ENCODE peak calls at places on chromosomes 2 and 18, in nine cellular contexts. R, M, K, Q, H, I, U, V and S are unnamed samples.

GRCh38 chr2:45316576-45317338 is 294.3 kb downstream of the SRBD1 start:
- DNase-seq in K (no peak), U (no peak), Q (no peak), V (no peak), H (no peak), M (no peak), R (no peak), I (no peak), S (no peak)

GRCh38 chr2:37585982-37586621 is 85.3 kb downstream of the CDC42EP3 start:
- DNase-seq in I (peak), U (no peak), K (peak), R (no peak), Q (no peak), V (peak), M (peak), H (no peak), S (no peak)

GRCh38 chr2:187862715-187863114 is 308.5 kb upstream of the TFPI start:
- DNase-seq in R (no peak), K (no peak), Q (no peak), I (no peak), U (no peak), V (no peak), M (no peak), H (no peak), S (no peak)

GRCh38 chr18:33231474-33232317 is 208.8 kb downstream of the CCDC178 start:
- DNase-seq in Q (peak), H (peak), V (peak), U (peak), K (peak), I (peak), M (peak), R (peak), S (peak)

GRCh38 chr2:102114290-102114721 is 28.2 kb upstream of the IL1R1 start:
- DNase-seq in R (no peak), H (no peak), I (peak), K (no peak), Q (no peak), M (no peak), U (no peak), V (no peak), S (no peak)

GRCh38 chr18:11047156-11047555 is 102.2 kb downstream of the PIEZO2 start:
- DNase-seq in Q (no peak), M (no peak), I (peak), V (no peak), R (no peak), K (no peak), U (no peak), H (no peak), S (no peak)

GRCh38 chr2:229300814-229301213 is 29.7 kb upstream of the PID1 start:
- DNase-seq in I (no peak), K (no peak), Q (no peak), H (no peak), M (no peak), R (no peak), V (no peak), U (no peak), S (no peak)

GRCh38 chr2:29951561-29951960 is 30.2 kb upstream of the ALK start:
- DNase-seq in M (no peak), I (no peak), V (no peak), R (no peak), U (no peak), Q (no peak), K (no peak), H (no peak), S (no peak)

GRCh38 chr2:39119732-39120520 is 925 bp downstream of the SOS1 start:
- DNase-seq in K (peak), R (peak), Q (peak), I (peak), M (peak), V (peak), U (peak), H (peak), S (peak)

GRCh38 chr2:240704651-240705050 is 13.0 kb downstream of the AQP12A start:
- DNase-seq in Q (no peak), U (no peak), H (peak), M (peak), I (no peak), V (no peak), K (no peak), R (no peak), S (no peak)

GRCh38 chr2:60608679-60609078 is 55.2 kb upstream of the BCL11A start:
- DNase-seq in Q (no peak), K (no peak), U (no peak), V (no peak), M (no peak), R (no peak), H (no peak), I (peak), S (no peak)

GRCh38 chr2:26534098-26534864 is 56.4 kb upstream of the OTOF start:
- DNase-seq in I (no peak), V (peak), M (no peak), Q (no peak), H (no peak), R (no peak), U (no peak), K (no peak), S (no peak)

DNA sequence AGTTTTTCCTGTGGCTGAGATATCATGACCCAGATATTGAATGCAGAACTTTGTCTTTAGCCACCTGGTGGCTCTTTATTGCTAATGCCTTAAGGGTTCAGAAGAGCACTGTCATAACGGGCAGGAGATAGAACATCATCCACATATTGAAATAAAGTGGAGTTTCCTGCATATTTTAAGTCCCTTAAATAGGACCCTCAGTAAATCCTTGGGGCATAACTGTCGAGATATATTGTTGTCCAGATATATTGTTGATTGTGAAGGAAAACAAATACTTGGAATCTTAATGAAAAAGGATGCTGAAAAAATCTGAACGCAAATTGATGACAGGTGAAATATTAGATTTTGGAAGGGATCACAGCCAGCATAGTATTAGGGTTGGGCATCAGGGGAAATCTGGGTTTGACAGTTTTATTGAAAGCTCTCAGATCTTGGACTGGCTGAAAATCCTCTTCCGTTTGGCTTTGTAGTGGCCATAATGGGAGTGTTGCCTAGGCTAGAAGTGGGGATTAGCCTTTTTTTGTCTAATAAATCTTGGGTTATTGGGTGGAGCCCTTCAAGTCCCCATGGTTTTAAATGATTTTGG is 13.9 kb upstream of the ZDBF2 start:
- DNase-seq in Q (no peak), K (no peak), M (no peak), V (no peak), H (no peak), I (peak), U (peak), R (peak), S (no peak)
- TF ChIP-seq CTCF in Q (peak), K (no peak), M (peak), V (no peak), H (no peak), I (peak), U (peak), R (peak), S (peak)

DNA sequence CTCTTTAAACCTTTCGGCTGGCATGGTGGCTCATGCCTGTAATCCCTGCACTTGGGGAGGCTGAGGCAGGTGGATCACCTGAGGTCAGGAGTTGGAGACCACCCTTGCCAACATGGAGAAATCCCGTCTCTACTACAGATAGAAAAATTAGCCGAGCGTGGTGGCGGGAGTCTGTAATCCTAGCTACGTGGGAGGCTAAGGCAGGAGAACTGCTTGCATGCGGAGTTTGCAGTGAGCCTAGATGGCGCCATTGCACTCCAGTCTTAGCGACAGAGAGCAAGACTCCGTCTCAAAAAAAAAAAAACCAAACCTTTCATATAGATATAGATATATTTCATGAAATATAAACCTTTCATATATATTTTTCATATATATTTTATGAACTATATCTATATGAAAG is 864.7 kb downstream of the TRIB2 start:
- DNase-seq in K (no peak), U (no peak), I (no peak), Q (no peak), H (no peak), M (no peak), V (no peak), R (peak), S (no peak)
- TF ChIP-seq CTCF in K (no peak), U (no peak), I (no peak), Q (no peak), H (no peak), M (no peak), V (no peak), R (no peak), S (peak)

DNA sequence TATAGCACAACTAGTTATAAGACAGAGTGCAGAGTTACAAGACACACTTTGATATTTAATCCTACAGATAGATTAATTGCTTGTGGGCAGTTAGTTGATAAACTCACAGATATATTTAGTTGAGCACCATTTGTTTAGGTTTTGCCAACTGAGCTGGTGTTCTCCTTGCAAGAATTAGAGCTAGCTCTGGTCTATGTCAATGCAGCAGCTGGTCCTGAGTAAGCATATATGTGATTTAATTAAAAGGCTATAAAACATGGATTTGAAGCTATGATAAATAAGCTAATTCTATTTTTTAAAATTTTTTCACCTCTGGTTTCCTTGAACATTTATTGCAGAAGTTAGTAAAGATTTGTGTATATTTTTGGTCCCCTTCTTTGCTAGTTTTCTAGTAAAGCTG is 35.6 kb downstream of the GPD2 start:
- DNase-seq in H (no peak), M (no peak), V (no peak), U (no peak), Q (no peak), R (no peak), K (no peak), I (no peak), S (no peak)
- TF ChIP-seq CTCF in H (no peak), M (no peak), V (no peak), U (no peak), Q (no peak), R (no peak), K (no peak), I (no peak), S (no peak)

GRCh38 chr18:74654637-74655036 is 57.0 kb downstream of the ZNF407 start:
- DNase-seq in K (no peak), U (no peak), V (no peak), M (no peak), R (no peak), I (peak), Q (no peak), H (no peak), S (no peak)
- TF ChIP-seq CTCF in K (no peak), U (no peak), V (no peak), M (no peak), R (no peak), I (peak), Q (no peak), H (no peak), S (peak)

GRCh38 chr18:23337599-23338444 is 115.3 kb upstream of the RIOK3 start:
- DNase-seq in H (no peak), K (no peak), U (no peak), M (no peak), I (peak), V (no peak), Q (no peak), R (no peak), S (no peak)
- TF ChIP-seq CTCF in H (no peak), K (no peak), U (no peak), M (no peak), I (peak), V (no peak), Q (no peak), R (no peak), S (no peak)

GRCh38 chr2:119430023-119430498 is 1.6 kb upstream of the TMEM37 start:
- DNase-seq in I (no peak), Q (no peak), R (no peak), K (peak), M (no peak), U (no peak), H (no peak), V (no peak), S (no peak)
- TF ChIP-seq CTCF in I (no peak), Q (no peak), R (no peak), K (no peak), M (no peak), U (no peak), H (no peak), V (no peak), S (no peak)

DNA sequence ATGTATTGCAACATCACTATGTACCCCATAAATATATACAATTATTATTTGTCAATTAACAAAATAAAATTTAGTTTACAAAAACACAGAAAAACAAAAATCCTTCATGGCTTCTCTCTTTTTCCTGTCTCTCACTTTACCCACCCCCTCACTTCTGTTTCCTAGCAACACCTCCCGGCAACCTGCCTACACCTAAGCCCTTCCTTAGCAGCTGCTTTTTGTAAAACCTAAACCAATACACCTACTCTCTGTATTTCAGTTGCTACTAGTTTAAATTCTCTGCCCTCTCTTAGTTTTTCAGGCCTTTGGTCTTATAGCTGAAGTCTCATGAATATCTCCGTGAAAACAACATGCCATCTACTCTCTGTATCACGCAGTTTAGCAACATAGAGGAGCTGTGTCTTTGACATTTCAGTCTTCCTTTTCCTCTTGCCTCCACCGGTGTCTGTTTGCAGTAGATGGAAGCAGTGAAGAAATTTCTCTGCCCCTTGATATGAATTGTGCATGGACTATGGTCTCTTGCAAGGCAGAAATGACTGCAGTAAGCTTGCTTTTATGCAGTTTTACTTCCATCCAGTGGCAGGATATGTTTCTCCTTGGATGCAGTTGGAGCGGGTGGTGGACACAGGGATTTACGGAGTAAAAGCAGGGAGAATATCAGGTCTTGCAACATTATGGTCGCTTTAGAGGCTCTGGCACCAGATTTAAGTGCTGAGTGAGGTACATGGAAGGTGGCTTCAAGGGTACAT is 42.0 kb upstream of the ZDBF2 start:
- DNase-seq in K (no peak), M (no peak), R (no peak), Q (no peak), H (no peak), V (no peak), U (no peak), I (no peak), S (no peak)
- TF ChIP-seq CTCF in K (no peak), M (no peak), R (no peak), Q (no peak), H (no peak), V (no peak), U (no peak), I (no peak), S (no peak)

GRCh38 chr18:63947051-63947790 is 1.9 kb upstream of the HMSD start:
- DNase-seq in V (no peak), M (no peak), Q (no peak), R (no peak), K (no peak), U (no peak), H (no peak), I (peak), S (no peak)

GRCh38 chr18:63956755-63957154 is 7.7 kb downstream of the HMSD start:
- DNase-seq in V (no peak), R (no peak), K (no peak), I (no peak), Q (no peak), M (no peak), U (no peak), H (no peak), S (no peak)

GRCh38 chr18:63953811-63954210 is 4.7 kb downstream of the HMSD start:
- DNase-seq in K (no peak), R (no peak), M (no peak), V (no peak), Q (no peak), H (no peak), I (no peak), U (no peak), S (no peak)

GRCh38 chr18:63949068-63949737 is at the start of gene HMSD:
- DNase-seq in K (peak), I (no peak), R (peak), V (no peak), H (no peak), U (peak), Q (peak), M (peak), S (peak)

DNA sequence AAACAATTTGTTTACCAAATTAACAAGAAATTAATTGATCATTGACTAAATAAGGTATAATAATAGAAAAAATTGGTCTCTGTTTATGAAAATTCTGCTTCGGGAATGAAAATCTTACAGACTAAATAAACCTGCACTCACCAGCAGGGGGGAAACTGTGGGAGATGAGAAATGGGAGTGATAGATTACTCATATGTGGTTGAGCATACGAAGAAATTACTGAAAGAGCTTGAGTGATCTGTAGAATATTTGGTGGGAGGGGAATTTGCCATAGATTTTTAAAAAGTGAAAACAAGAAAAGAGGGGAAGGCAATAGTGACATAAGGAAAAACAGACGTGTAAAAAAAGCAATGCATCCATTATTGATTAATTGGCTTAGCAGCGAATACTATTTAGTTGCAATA is 2.2 kb downstream of the HMSD start:
- DNase-seq in R (no peak), U (no peak), Q (no peak), K (no peak), V (no peak), H (no peak), M (no peak), I (peak), S (no peak)
- TF ChIP-seq CTCF in R (no peak), U (peak), Q (no peak), K (no peak), V (no peak), H (no peak), M (no peak), I (peak), S (no peak)

GRCh38 chr2:158325031-158325781 is 131.3 kb downstream of the CCDC148 start:
- DNase-seq in K (no peak), I (peak), M (no peak), V (no peak), U (peak), Q (no peak), R (no peak), H (no peak), S (no peak)

GRCh38 chr2:158323381-158323780 is 133.2 kb downstream of the CCDC148 start:
- DNase-seq in K (no peak), H (no peak), U (no peak), V (no peak), M (no peak), I (no peak), Q (no peak), R (no peak), S (no peak)

GRCh38 chr2:158321264-158321663 is 135.3 kb downstream of the CCDC148 start:
- DNase-seq in V (no peak), M (no peak), H (no peak), I (peak), Q (peak), R (no peak), K (no peak), U (peak), S (no peak)

DNA sequence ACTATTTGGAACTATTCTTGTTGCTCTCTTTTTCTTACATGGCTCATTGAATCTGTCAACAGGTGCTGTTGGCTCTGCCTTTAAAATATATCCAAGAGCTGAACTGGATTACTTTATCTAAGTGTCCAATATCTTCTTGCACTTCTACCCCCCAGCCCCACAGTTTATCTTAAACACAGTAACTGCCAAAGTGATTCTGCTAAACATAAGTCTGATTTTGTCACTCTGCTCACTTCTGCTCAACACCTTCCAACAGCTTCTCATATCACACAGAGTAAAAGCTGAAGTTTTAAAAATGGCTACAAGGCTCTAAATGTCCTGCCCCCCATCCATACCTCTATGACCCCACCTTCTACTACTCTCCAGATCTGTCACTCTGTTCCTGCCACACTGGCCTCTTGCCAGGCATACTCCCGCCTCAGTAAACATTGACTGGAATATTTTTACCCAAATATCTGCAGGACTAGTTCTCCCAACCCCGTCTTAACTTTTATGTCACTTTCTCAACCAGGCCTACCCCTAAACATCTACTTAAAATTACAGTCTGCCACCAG is 130.7 kb downstream of the CCDC148 start:
- DNase-seq in K (no peak), M (no peak), I (no peak), U (peak), V (no peak), H (no peak), R (no peak), Q (no peak), S (no peak)
- TF ChIP-seq CTCF in K (no peak), M (no peak), I (no peak), U (no peak), V (no peak), H (no peak), R (no peak), Q (no peak), S (no peak)

GRCh38 chr18:68665623-68666022 is 49.3 kb downstream of the TMX3 start:
- DNase-seq in K (no peak), V (no peak), H (no peak), M (no peak), R (no peak), Q (no peak), U (no peak), I (no peak), S (no peak)

GRCh38 chr18:68667121-68667520 is 47.8 kb downstream of the TMX3 start:
- DNase-seq in R (no peak), V (no peak), Q (no peak), M (no peak), U (no peak), H (no peak), I (peak), K (no peak), S (no peak)

GRCh38 chr18:68660355-68661183 is 54.3 kb downstream of the TMX3 start:
- DNase-seq in I (peak), M (no peak), K (no peak), V (no peak), Q (no peak), H (no peak), U (no peak), R (no peak), S (no peak)

GRCh38 chr18:68666316-68666715 is 48.6 kb downstream of the TMX3 start:
- DNase-seq in M (no peak), K (no peak), R (no peak), V (peak), I (no peak), Q (no peak), U (no peak), H (no peak), S (no peak)

GRCh38 chr18:68662779-68663178 is 52.1 kb downstream of the TMX3 start:
- DNase-seq in U (no peak), Q (no peak), M (no peak), K (no peak), H (no peak), R (no peak), V (no peak), I (peak), S (no peak)
- TF ChIP-seq CTCF in U (no peak), Q (no peak), M (no peak), K (no peak), H (no peak), R (no peak), V (no peak), I (peak), S (peak)